ENCODE peak calls at places on chromosomes 1 and 21, in nine cellular contexts. A is germinal center; H is activated naive CD8-positive, alpha-beta T cell treated with anti-CD3 and anti-CD28 coated beads, Interleukin-2, amount 50 U/mL, for 24 hours; F is HS-27A; E is stimulated activated CD4-positive, alpha-beta T cell treated with anti-CD3 and anti-CD28 coated beads, Interleukin-15, amount 100 ng/mL, for 1 hour; V is epithelial cell of prostate; B is HEK293T; J is NCI-H345; U is activated CD4-positive, alpha-beta T cell treated with anti-CD3 and anti-CD28 coated beads, Interleukin-2, amount 50 U/mL, for 24 hours. L is an unnamed sample.

GRCh38 chr1:219507432-219507831 is 105.5 kb downstream of the ZC3H11B start:
- DNase-seq in B (no peak), F (no peak), U (no peak), E (no peak), J (no peak), A (no peak), V (no peak), H (no peak), L (no peak)

GRCh38 chr21:30044447-30045064 is 104.8 kb upstream of the GRIK1 start:
- DNase-seq in V (no peak), U (no peak), F (no peak), B (peak), A (no peak), H (no peak), E (no peak), J (peak), L (no peak)

GRCh38 chr21:42009018-42009830 is 936 bp downstream of the ZBTB21 start:
- DNase-seq in A (peak), V (no peak), U (peak), H (peak), B (peak), F (peak), J (peak), E (peak), L (no peak)

GRCh38 chr1:160777486-160778089 is 18.4 kb upstream of the LY9 start:
- DNase-seq in B (peak), E (no peak), V (no peak), J (peak), H (peak), A (peak), U (no peak), F (no peak), L (no peak)

GRCh38 chr1:38962113-38962512 is 20.5 kb upstream of the RHBDL2 start:
- DNase-seq in A (no peak), B (no peak), J (no peak), E (no peak), U (no peak), H (no peak), F (peak), V (peak), L (no peak)

GRCh38 chr1:156376146-156376545 is 7.1 kb downstream of the RHBG start:
- DNase-seq in B (no peak), A (no peak), U (no peak), E (no peak), H (no peak), F (no peak), J (no peak), V (no peak), L (no peak)

GRCh38 chr1:13830616-13831280 is 130.8 kb downstream of the PRDM2 start:
- DNase-seq in F (no peak), A (no peak), B (no peak), E (no peak), V (no peak), H (no peak), U (no peak), J (no peak), L (no peak)

GRCh38 chr21:46099476-46099875 is 1.6 kb downstream of the COL6A2 start:
- DNase-seq in A (no peak), U (no peak), V (no peak), H (no peak), E (no peak), B (no peak), F (no peak), J (no peak), L (no peak)

GRCh38 chr1:15730423-15730822 is 5.6 kb upstream of the SLC25A34 start:
- DNase-seq in A (no peak), V (no peak), E (no peak), U (no peak), B (no peak), J (no peak), F (no peak), H (no peak), L (no peak)

GRCh38 chr21:25961042-25961441 is 209.5 kb downstream of the APP start:
- DNase-seq in A (no peak), H (no peak), J (no peak), B (no peak), E (no peak), F (no peak), U (no peak), V (no peak), L (no peak)

GRCh38 chr1:201511925-201512539 is 5.1 kb upstream of the CSRP1 start:
- DNase-seq in H (no peak), B (no peak), A (peak), E (no peak), J (no peak), V (no peak), F (no peak), U (no peak), L (no peak)

GRCh38 chr1:228666686-228667085 is 68.6 kb upstream of the RHOU start:
- DNase-seq in J (no peak), A (no peak), H (no peak), E (no peak), U (no peak), F (no peak), V (no peak), B (no peak), L (no peak)

GRCh38 chr1:10575616-10576015 is 100.9 kb downstream of the PEX14 start:
- DNase-seq in H (no peak), J (no peak), A (no peak), E (no peak), B (no peak), F (peak), V (no peak), U (no peak), L (no peak)

GRCh38 chr1:155003227-155003765 is 694 bp downstream of the ZBTB7B start:
- DNase-seq in U (no peak), J (peak), B (no peak), E (no peak), F (no peak), A (no peak), V (no peak), H (peak), L (no peak)

GRCh38 chr1:94739521-94740061 is 80.6 kb upstream of the SLC44A3 start:
- DNase-seq in V (no peak), H (no peak), U (no peak), E (no peak), A (no peak), F (peak), B (no peak), J (no peak), L (no peak)

GRCh38 chr1:156160744-156161181 is 7.4 kb downstream of the SEMA4A start:
- DNase-seq in J (peak), E (peak), A (no peak), H (peak), V (no peak), U (peak), B (peak), F (no peak), L (no peak)

GRCh38 chr1:33241866-33242265 is 14.4 kb upstream of the ZNF362 start:
- DNase-seq in A (no peak), E (no peak), V (no peak), B (no peak), H (no peak), J (no peak), F (no peak), U (no peak), L (no peak)

GRCh38 chr1:151145158-151146071 is 1.0 kb downstream of the SEMA6C start:
- DNase-seq in E (no peak), U (no peak), J (peak), A (peak), V (no peak), B (no peak), F (no peak), H (peak), L (no peak)

GRCh38 chr1:25543106-25543424 is 341 bp upstream of the LDLRAP1 start:
- DNase-seq in V (no peak), A (no peak), B (no peak), F (no peak), H (no peak), E (no peak), U (no peak), J (no peak), L (no peak)

GRCh38 chr1:159869173-159869572 is 6.7 kb upstream of the VSIG8 start:
- DNase-seq in J (no peak), H (peak), A (no peak), V (peak), B (no peak), U (no peak), E (no peak), F (no peak), L (no peak)

L was measured in esophagus squamous epithelium.